ENCODE peak calls at places on chromosomes 6 and 20, in five cellular contexts. W is bronchial epithelial cell, L is GM23338, A is IMR-90, X is GM13977. Q is an unnamed sample.
A peak's percentile ranks its signal among the peaks of the same experiment; 100 is the strongest.

GRCh38 chr20:59159091-59159821 is 4.4 kb upstream of the ZNF831 start:
- DNase-seq in X (no peak), A (no peak), W (no peak), L (peak; percentile 67), Q (no peak)

GRCh38 chr20:45649312-45649863 is 18.3 kb upstream of the WFDC9 start:
- DNase-seq in L (peak; percentile 54), W (no peak), A (no peak), X (no peak), Q (no peak)

GRCh38 chr6:31899882-31900722 is 1.8 kb downstream of the ZBTB12 start:
- DNase-seq in W (no peak), X (no peak), L (no peak), A (no peak), Q (no peak)

GRCh38 chr6:16438677-16439615 is 200.6 kb downstream of the GMPR start:
- DNase-seq in A (peak; percentile 70), W (peak; percentile 83), L (no peak), X (peak; percentile 66), Q (no peak)

GRCh38 chr6:151690303-151690702 is 117.2 kb upstream of the ESR1 start:
- DNase-seq in X (peak; percentile 58), L (no peak), A (no peak), W (no peak), Q (no peak)

GRCh38 chr6:1024587-1024986 is 287.3 kb upstream of the FOXQ1 start:
- DNase-seq in L (no peak), W (peak; percentile 54), X (no peak), A (peak; percentile 82), Q (no peak)

GRCh38 chr6:136921936-136922679 is at the start of gene SLC35D3:
- DNase-seq in A (no peak), X (peak; percentile 72), W (no peak), L (peak; percentile 52), Q (no peak)

GRCh38 chr6:48098923-48099322 is 12.1 kb downstream of the PTCHD4 start:
- DNase-seq in X (no peak), W (no peak), L (no peak), A (no peak), Q (no peak)

GRCh38 chr20:37382539-37383120 is 36.7 kb downstream of the SRC start:
- DNase-seq in W (no peak), L (no peak), X (no peak), A (no peak), Q (peak; percentile 52)

GRCh38 chr20:61822396-61822795 is 243.3 kb downstream of the TAF4 start:
- DNase-seq in X (no peak), L (no peak), W (no peak), A (no peak), Q (no peak)

GRCh38 chr20:48238326-48238725 is 453.0 kb upstream of the SULF2 start:
- DNase-seq in L (no peak), A (peak; percentile 54), W (peak; percentile 4), X (no peak), Q (no peak)

GRCh38 chr6:155493694-155494143 is 38.1 kb upstream of the NOX3 start:
- DNase-seq in X (peak; percentile 17), W (peak; percentile 98), A (peak; percentile 100), L (peak; percentile 39), Q (no peak)

GRCh38 chr6:162109466-162110040 is 618.0 kb downstream of the PRKN start:
- DNase-seq in W (peak; percentile 86), X (no peak), A (no peak), L (no peak), Q (no peak)

GRCh38 chr6:81788748-81789147 is 36.3 kb upstream of the TENT5A start:
- DNase-seq in X (no peak), A (no peak), W (peak; percentile 21), L (no peak), Q (no peak)

GRCh38 chr6:163427498-163428254 is 13.2 kb downstream of the QKI start:
- DNase-seq in W (peak; percentile 73), A (peak; percentile 82), L (peak; percentile 63), X (no peak), Q (no peak)
- TF ChIP-seq CTCF in W (peak; percentile 19), A (peak; percentile 63), L (no peak), X (peak; percentile 35), Q (peak; percentile 57)

GRCh38 chr6:146041282-146041681 is 12.4 kb downstream of the GRM1 start:
- DNase-seq in A (no peak), L (peak; percentile 83), W (peak; percentile 46), X (no peak), Q (no peak)
- TF ChIP-seq CTCF in A (no peak), L (peak; percentile 96), W (peak; percentile 68), X (peak; percentile 38), Q (peak; percentile 10)

DNA sequence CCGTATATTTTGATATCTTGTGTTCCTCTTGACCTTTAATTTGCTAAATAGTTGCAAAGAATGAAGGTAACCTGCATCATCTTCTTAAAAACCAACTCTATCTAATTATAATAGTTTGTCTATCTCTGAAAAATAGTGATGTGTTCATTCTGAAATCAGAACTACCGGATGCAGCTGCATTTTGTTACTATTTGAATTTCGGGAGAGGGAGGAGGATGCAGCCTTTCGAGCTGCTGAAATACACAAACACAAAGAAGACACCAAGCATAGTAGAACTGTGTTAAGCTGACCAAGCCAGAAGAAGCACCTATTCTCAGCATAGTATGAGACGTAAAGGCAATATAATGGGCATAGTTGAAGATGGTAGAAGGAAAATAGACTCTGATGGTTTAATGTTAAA is 33.1 kb downstream of the PTPN1 start:
- DNase-seq in X (no peak), A (no peak), W (no peak), L (no peak), Q (no peak)
- TF ChIP-seq CTCF in X (no peak), A (no peak), W (no peak), L (no peak), Q (no peak)

DNA sequence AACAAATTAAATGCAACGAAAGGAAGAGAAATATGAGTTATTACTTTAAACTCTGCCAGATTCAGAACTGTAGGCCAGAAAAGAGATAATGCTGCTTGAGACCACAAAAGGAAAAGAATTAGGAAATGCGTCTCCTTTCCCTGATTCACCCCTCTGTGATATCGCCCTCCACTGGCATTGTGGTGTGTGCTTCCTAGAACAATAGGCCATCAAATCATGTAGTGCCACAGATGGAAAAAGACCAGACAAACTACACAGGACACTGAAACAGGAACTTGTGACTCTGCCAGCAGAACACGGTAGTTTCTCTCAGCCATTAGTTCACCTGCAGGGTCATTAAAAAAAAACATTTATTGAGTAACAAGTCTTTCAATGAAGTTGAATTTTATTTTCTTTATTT is 14.8 kb upstream of the LAMA4 start:
- DNase-seq in A (peak; percentile 31), L (peak; percentile 38), W (peak; percentile 8), X (no peak), Q (no peak)
- TF ChIP-seq CTCF in A (peak; percentile 27), L (peak; percentile 84), W (no peak), X (no peak), Q (peak; percentile 23)

GRCh38 chr6:45692021-45692420 is 314.3 kb upstream of the SUPT3H start:
- DNase-seq in A (no peak), W (no peak), L (no peak), X (no peak), Q (no peak)
- TF ChIP-seq CTCF in A (no peak), W (no peak), L (no peak), X (no peak), Q (no peak)

GRCh38 chr6:147009358-147009757 is 194.9 kb upstream of the STXBP5 start:
- DNase-seq in A (no peak), L (no peak), W (no peak), X (no peak), Q (no peak)

GRCh38 chr6:147003186-147003585 is 201.0 kb upstream of the STXBP5 start:
- DNase-seq in L (no peak), X (no peak), W (no peak), A (no peak), Q (no peak)

GRCh38 chr6:147000545-147001488 is 203.4 kb upstream of the STXBP5 start:
- DNase-seq in L (no peak), A (peak; percentile 79), W (peak; percentile 5), X (no peak), Q (no peak)

GRCh38 chr6:147001621-147002020 is 202.6 kb upstream of the STXBP5 start:
- DNase-seq in X (no peak), A (no peak), W (peak; percentile 24), L (no peak), Q (no peak)

DNA sequence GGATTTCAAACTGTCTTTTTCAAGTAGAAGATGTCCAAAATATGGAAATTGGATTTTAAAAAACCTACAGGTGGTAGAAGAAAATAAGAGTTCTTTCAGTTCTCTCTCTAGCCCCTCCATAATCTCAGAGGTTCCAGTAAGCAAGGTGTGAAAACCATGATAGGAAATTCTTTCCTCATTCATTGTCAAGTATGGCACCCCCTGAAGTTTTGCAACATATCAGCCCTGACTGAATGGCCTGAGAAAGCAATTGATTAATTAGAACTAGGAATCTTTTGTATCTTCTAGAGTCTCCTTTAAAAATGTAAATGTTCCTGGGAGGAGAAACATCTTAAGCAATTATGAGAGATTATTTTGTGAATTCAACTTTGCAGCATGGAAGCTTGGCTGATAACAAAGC is 198.7 kb upstream of the STXBP5 start:
- DNase-seq in W (no peak), X (no peak), A (no peak), L (peak; percentile 77), Q (no peak)
- TF ChIP-seq CTCF in W (no peak), X (peak; percentile 8), A (no peak), L (peak; percentile 65), Q (no peak)

DNA sequence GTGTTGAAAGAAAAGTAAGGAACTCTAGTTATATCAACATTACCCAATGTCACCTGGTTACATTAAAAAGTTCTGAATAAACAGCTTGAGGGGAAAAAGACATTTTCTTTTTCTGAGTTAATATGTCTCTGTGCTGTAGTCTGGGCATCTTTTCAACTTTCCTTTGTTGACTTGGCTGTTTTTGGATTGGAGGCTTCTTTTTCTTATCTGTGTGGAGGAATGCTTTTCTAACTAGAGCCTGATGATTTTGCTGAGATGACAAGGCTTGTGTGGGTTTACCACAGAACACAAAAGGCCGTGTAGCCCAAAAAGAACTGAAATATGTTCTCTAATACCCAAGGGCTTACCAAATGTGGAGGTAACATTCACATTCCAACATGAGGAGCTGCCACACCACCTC is 161.8 kb downstream of the KCNQ5 start:
- DNase-seq in L (no peak), X (no peak), W (peak; percentile 15), A (peak; percentile 73), Q (no peak)
- TF ChIP-seq CTCF in L (no peak), X (no peak), W (no peak), A (no peak), Q (no peak)